ENCODE peak calls at places on chromosomes 2 and 18, in eight cellular contexts. One of them, this sample, is unnamed.

GRCh38 chr2:186607660-186608324 is 17.9 kb downstream of the ITGAV start:
- DNase-seq in neural crest cell: no peak
- DNase-seq in AG09309: no peak
- DNase-seq in right atrium auricular region: no peak
- DNase-seq in heart right ventricle: no peak
- DNase-seq in SK-N-SH: no peak
- DNase-seq in H9: no peak
- DNase-seq in kidney epithelial cell: no peak
- DNase-seq in this sample: no peak

GRCh38 chr2:121689356-121689755 is 40.1 kb upstream of the CLASP1 start:
- DNase-seq in neural crest cell: peak
- DNase-seq in AG09309: no peak
- DNase-seq in right atrium auricular region: no peak
- DNase-seq in heart right ventricle: no peak
- DNase-seq in SK-N-SH: peak
- DNase-seq in H9: no peak
- DNase-seq in kidney epithelial cell: no peak
- DNase-seq in this sample: no peak

GRCh38 chr2:131493199-131494018 is 1.2 kb upstream of the MZT2A start:
- DNase-seq in neural crest cell: no peak
- DNase-seq in AG09309: no peak
- DNase-seq in right atrium auricular region: no peak
- DNase-seq in heart right ventricle: no peak
- DNase-seq in SK-N-SH: no peak
- DNase-seq in H9: no peak
- DNase-seq in kidney epithelial cell: no peak
- DNase-seq in this sample: no peak

GRCh38 chr18:59265246-59266018 is 7.8 kb downstream of the RAX start:
- DNase-seq in neural crest cell: no peak
- DNase-seq in AG09309: no peak
- DNase-seq in right atrium auricular region: no peak
- DNase-seq in heart right ventricle: no peak
- DNase-seq in SK-N-SH: peak
- DNase-seq in H9: peak
- DNase-seq in kidney epithelial cell: no peak
- DNase-seq in this sample: no peak

GRCh38 chr2:69057660-69058059 is 44.7 kb downstream of the ANTXR1 start:
- DNase-seq in neural crest cell: no peak
- DNase-seq in AG09309: no peak
- DNase-seq in right atrium auricular region: no peak
- DNase-seq in heart right ventricle: no peak
- DNase-seq in SK-N-SH: no peak
- DNase-seq in H9: no peak
- DNase-seq in kidney epithelial cell: no peak
- DNase-seq in this sample: peak

GRCh38 chr2:172710584-172711024 is 25.0 kb upstream of the RAPGEF4 start:
- DNase-seq in neural crest cell: peak
- DNase-seq in AG09309: peak
- DNase-seq in right atrium auricular region: no peak
- DNase-seq in heart right ventricle: no peak
- DNase-seq in SK-N-SH: peak
- DNase-seq in H9: no peak
- DNase-seq in kidney epithelial cell: peak
- DNase-seq in this sample: no peak

GRCh38 chr2:231467613-231468525 is 3.6 kb upstream of the NCL start:
- DNase-seq in neural crest cell: no peak
- DNase-seq in AG09309: no peak
- DNase-seq in right atrium auricular region: no peak
- DNase-seq in heart right ventricle: no peak
- DNase-seq in SK-N-SH: no peak
- DNase-seq in H9: no peak
- DNase-seq in kidney epithelial cell: no peak
- DNase-seq in this sample: no peak

GRCh38 chr2:48423376-48423775 is 106.6 kb upstream of the STON1 start:
- DNase-seq in neural crest cell: no peak
- DNase-seq in AG09309: peak
- DNase-seq in right atrium auricular region: no peak
- DNase-seq in heart right ventricle: no peak
- DNase-seq in SK-N-SH: no peak
- DNase-seq in H9: no peak
- DNase-seq in kidney epithelial cell: peak
- DNase-seq in this sample: peak

GRCh38 chr18:75638223-75638596 is 210.7 kb upstream of the SMIM21 start:
- DNase-seq in neural crest cell: no peak
- DNase-seq in AG09309: no peak
- DNase-seq in right atrium auricular region: no peak
- DNase-seq in heart right ventricle: no peak
- DNase-seq in SK-N-SH: no peak
- DNase-seq in H9: no peak
- DNase-seq in kidney epithelial cell: no peak
- DNase-seq in this sample: no peak

GRCh38 chr2:218981390-218982311 is 3.3 kb downstream of the FEV start:
- DNase-seq in neural crest cell: no peak
- DNase-seq in AG09309: no peak
- DNase-seq in right atrium auricular region: no peak
- DNase-seq in heart right ventricle: no peak
- DNase-seq in SK-N-SH: peak
- DNase-seq in H9: peak
- DNase-seq in kidney epithelial cell: no peak
- DNase-seq in this sample: no peak

GRCh38 chr2:223815186-223815883 is 22.0 kb downstream of the AP1S3 start:
- DNase-seq in neural crest cell: no peak
- DNase-seq in AG09309: peak
- DNase-seq in right atrium auricular region: no peak
- DNase-seq in heart right ventricle: no peak
- DNase-seq in SK-N-SH: peak
- DNase-seq in H9: no peak
- DNase-seq in kidney epithelial cell: peak
- DNase-seq in this sample: peak

GRCh38 chr2:113078350-113078839 is 10.6 kb downstream of the IL1F10 start:
- DNase-seq in neural crest cell: no peak
- DNase-seq in AG09309: no peak
- DNase-seq in right atrium auricular region: peak
- DNase-seq in heart right ventricle: no peak
- DNase-seq in SK-N-SH: no peak
- DNase-seq in H9: no peak
- DNase-seq in kidney epithelial cell: peak
- DNase-seq in this sample: peak

GRCh38 chr2:233389601-233390125 is 35.4 kb downstream of the DGKD start:
- DNase-seq in neural crest cell: no peak
- DNase-seq in AG09309: no peak
- DNase-seq in right atrium auricular region: no peak
- DNase-seq in heart right ventricle: no peak
- DNase-seq in SK-N-SH: no peak
- DNase-seq in H9: no peak
- DNase-seq in kidney epithelial cell: no peak
- DNase-seq in this sample: no peak

GRCh38 chr2:178700922-178701342 is 106.3 kb downstream of the TTN start:
- DNase-seq in neural crest cell: no peak
- DNase-seq in AG09309: no peak
- DNase-seq in right atrium auricular region: no peak
- DNase-seq in heart right ventricle: no peak
- DNase-seq in SK-N-SH: peak
- DNase-seq in H9: no peak
- DNase-seq in kidney epithelial cell: no peak
- DNase-seq in this sample: no peak

GRCh38 chr18:31943895-31944816 is 1.2 kb upstream of the TRAPPC8 start:
- DNase-seq in neural crest cell: no peak
- DNase-seq in AG09309: no peak
- DNase-seq in right atrium auricular region: no peak
- DNase-seq in heart right ventricle: no peak
- DNase-seq in SK-N-SH: no peak
- DNase-seq in H9: no peak
- DNase-seq in kidney epithelial cell: no peak
- DNase-seq in this sample: no peak

GRCh38 chr2:28168376-28168775 is 224.3 kb upstream of the FOSL2 start:
- DNase-seq in neural crest cell: no peak
- DNase-seq in AG09309: no peak
- DNase-seq in right atrium auricular region: no peak
- DNase-seq in heart right ventricle: no peak
- DNase-seq in SK-N-SH: no peak
- DNase-seq in H9: no peak
- DNase-seq in kidney epithelial cell: no peak
- DNase-seq in this sample: no peak

DNA sequence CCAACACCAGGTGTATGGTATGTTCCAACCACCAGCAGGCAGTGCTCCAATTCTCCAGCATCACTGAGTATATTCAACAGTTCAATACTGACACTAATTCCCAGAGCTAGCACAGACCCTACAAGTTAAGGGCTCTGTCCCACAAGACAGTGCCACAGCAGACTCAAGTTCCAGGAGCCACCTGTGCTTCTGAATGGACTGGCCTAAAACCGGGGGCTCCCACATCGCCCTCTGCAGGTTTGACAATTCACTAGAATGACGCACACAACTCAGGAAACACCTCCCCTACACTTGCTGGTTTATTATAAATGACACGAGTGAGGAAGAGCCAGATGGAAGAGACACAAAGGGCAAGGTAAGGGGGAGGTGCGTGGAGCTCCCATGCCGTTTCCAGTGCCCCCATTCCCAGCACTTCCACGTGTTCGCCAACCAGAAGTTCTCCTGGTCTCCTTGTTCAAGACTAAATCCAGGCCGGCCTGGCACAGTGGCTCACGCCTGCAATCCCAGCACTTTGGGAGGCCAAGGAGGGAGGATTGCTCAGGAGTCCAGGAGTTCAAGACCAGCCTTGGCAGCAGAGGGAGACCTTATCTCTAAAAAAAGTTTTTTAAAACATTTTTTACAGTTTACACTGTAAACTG is 12.2 kb upstream of the ATP6V1B1 start:
- DNase-seq in neural crest cell: no peak
- DNase-seq in AG09309: no peak
- DNase-seq in right atrium auricular region: no peak
- DNase-seq in heart right ventricle: no peak
- DNase-seq in SK-N-SH: peak
- DNase-seq in H9: peak
- DNase-seq in kidney epithelial cell: no peak
- DNase-seq in this sample: no peak
- TF ChIP-seq CTCF in neural crest cell: peak
- TF ChIP-seq CTCF in AG09309: peak
- TF ChIP-seq CTCF in right atrium auricular region: no peak
- TF ChIP-seq CTCF in heart right ventricle: peak
- TF ChIP-seq CTCF in SK-N-SH: peak
- TF ChIP-seq CTCF in H9: peak
- TF ChIP-seq CTCF in kidney epithelial cell: peak
- TF ChIP-seq CTCF in this sample: peak

GRCh38 chr2:129192117-129192516 is 787.3 kb upstream of the RAB6C start:
- DNase-seq in neural crest cell: no peak
- DNase-seq in AG09309: no peak
- DNase-seq in right atrium auricular region: no peak
- DNase-seq in heart right ventricle: no peak
- DNase-seq in SK-N-SH: peak
- DNase-seq in H9: peak
- DNase-seq in kidney epithelial cell: no peak
- DNase-seq in this sample: no peak

GRCh38 chr2:129192841-129193253 is 786.6 kb upstream of the RAB6C start:
- DNase-seq in neural crest cell: no peak
- DNase-seq in AG09309: no peak
- DNase-seq in right atrium auricular region: no peak
- DNase-seq in heart right ventricle: no peak
- DNase-seq in SK-N-SH: no peak
- DNase-seq in H9: no peak
- DNase-seq in kidney epithelial cell: no peak
- DNase-seq in this sample: no peak

GRCh38 chr2:129189617-129190016 is 789.8 kb upstream of the RAB6C start:
- DNase-seq in neural crest cell: peak
- DNase-seq in AG09309: no peak
- DNase-seq in right atrium auricular region: no peak
- DNase-seq in heart right ventricle: no peak
- DNase-seq in SK-N-SH: no peak
- DNase-seq in H9: peak
- DNase-seq in kidney epithelial cell: no peak
- DNase-seq in this sample: no peak

GRCh38 chr2:129193961-129194360 is 785.5 kb upstream of the RAB6C start:
- DNase-seq in neural crest cell: no peak
- DNase-seq in AG09309: no peak
- DNase-seq in right atrium auricular region: no peak
- DNase-seq in heart right ventricle: no peak
- DNase-seq in SK-N-SH: no peak
- DNase-seq in H9: peak
- DNase-seq in kidney epithelial cell: no peak
- DNase-seq in this sample: no peak

GRCh38 chr2:129191530-129191929 is 787.9 kb upstream of the RAB6C start:
- DNase-seq in neural crest cell: no peak
- DNase-seq in AG09309: no peak
- DNase-seq in right atrium auricular region: no peak
- DNase-seq in heart right ventricle: no peak
- DNase-seq in SK-N-SH: no peak
- DNase-seq in H9: peak
- DNase-seq in kidney epithelial cell: peak
- DNase-seq in this sample: no peak
- TF ChIP-seq CTCF in neural crest cell: no peak
- TF ChIP-seq CTCF in AG09309: no peak
- TF ChIP-seq CTCF in right atrium auricular region: no peak
- TF ChIP-seq CTCF in heart right ventricle: no peak
- TF ChIP-seq CTCF in SK-N-SH: no peak
- TF ChIP-seq CTCF in H9: no peak
- TF ChIP-seq CTCF in kidney epithelial cell: no peak
- TF ChIP-seq CTCF in this sample: no peak

GRCh38 chr2:39228413-39229209 is 15.2 kb downstream of the CDKL4 start:
- DNase-seq in neural crest cell: no peak
- DNase-seq in AG09309: no peak
- DNase-seq in right atrium auricular region: no peak
- DNase-seq in heart right ventricle: no peak
- DNase-seq in SK-N-SH: no peak
- DNase-seq in H9: peak
- DNase-seq in kidney epithelial cell: no peak
- DNase-seq in this sample: no peak
- TF ChIP-seq CTCF in neural crest cell: no peak
- TF ChIP-seq CTCF in AG09309: no peak
- TF ChIP-seq CTCF in right atrium auricular region: peak
- TF ChIP-seq CTCF in heart right ventricle: no peak
- TF ChIP-seq CTCF in SK-N-SH: no peak
- TF ChIP-seq CTCF in H9: peak
- TF ChIP-seq CTCF in kidney epithelial cell: no peak
- TF ChIP-seq CTCF in this sample: no peak

DNA sequence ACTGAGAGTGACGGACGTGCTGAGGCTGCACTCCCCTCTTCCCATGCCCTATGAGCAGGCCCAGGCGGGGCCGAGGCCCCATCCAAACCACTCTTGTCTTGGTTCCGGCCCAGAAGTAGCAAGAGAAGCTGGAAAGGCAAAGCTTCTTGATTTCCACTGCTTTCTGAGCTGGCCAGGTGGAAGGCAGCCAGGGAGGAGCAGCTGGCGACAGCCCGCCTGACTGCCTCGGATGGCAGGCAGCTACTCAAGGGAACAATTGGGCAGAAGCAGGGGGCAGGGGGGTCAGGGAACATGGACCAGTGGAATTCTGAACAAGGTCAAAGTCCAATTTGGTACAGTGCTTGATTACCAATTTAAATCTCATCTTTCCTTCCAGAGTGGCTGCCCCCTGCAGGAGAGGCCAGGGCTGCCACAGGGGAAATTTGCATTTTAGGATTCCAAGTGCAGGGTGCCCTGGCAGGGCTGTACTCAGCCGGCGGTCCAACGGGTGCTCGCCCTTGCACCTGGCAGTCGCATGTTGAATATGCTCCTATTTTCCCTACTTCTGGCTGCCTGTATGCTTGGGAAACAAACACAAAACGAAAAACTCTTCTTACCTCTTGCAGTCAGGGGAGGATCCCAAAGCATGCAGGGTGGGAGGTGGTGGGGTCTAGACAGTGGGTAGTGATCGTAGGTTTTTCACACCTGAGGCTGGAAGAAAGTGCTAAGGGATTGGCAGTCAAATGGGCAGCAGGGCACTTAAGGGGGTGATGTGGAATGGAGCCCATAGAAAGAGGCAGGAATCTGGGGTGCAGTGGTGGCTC is 67.3 kb downstream of the LIPG start:
- DNase-seq in neural crest cell: no peak
- DNase-seq in AG09309: no peak
- DNase-seq in right atrium auricular region: no peak
- DNase-seq in heart right ventricle: peak
- DNase-seq in SK-N-SH: no peak
- DNase-seq in H9: no peak
- DNase-seq in kidney epithelial cell: no peak
- DNase-seq in this sample: no peak
- TF ChIP-seq CTCF in neural crest cell: peak
- TF ChIP-seq CTCF in AG09309: peak
- TF ChIP-seq CTCF in right atrium auricular region: peak
- TF ChIP-seq CTCF in heart right ventricle: peak
- TF ChIP-seq CTCF in SK-N-SH: peak
- TF ChIP-seq CTCF in H9: peak
- TF ChIP-seq CTCF in kidney epithelial cell: peak
- TF ChIP-seq CTCF in this sample: peak

This sample was measured in epithelial cell of proximal tubule.